ENCODE peak calls at places on chromosomes 12 and 14, in five cellular contexts. One of them, this sample, is unnamed.

GRCh38 chr14:30521899-30522736 is 36.8 kb upstream of the G2E3 start:
- DNase-seq in CD8-positive, alpha-beta T cell: no peak
- DNase-seq in left ventricle myocardium inferior: no peak
- DNase-seq in A549: peak; percentile 8
- DNase-seq in SJSA1: peak; percentile 10
- DNase-seq in this sample: no peak

GRCh38 chr14:91380610-91381371 is 36.8 kb downstream of the CCDC88C start:
- DNase-seq in CD8-positive, alpha-beta T cell: no peak
- DNase-seq in left ventricle myocardium inferior: peak; percentile 36
- DNase-seq in A549: no peak
- DNase-seq in SJSA1: no peak
- DNase-seq in this sample: peak; percentile 71

GRCh38 chr12:98084950-98085349 is 430.4 kb upstream of the TMPO start:
- DNase-seq in CD8-positive, alpha-beta T cell: no peak
- DNase-seq in left ventricle myocardium inferior: no peak
- DNase-seq in A549: no peak
- DNase-seq in SJSA1: no peak
- DNase-seq in this sample: no peak

GRCh38 chr12:68180792-68181744 is 21.5 kb upstream of the IFNG start:
- DNase-seq in CD8-positive, alpha-beta T cell: no peak
- DNase-seq in left ventricle myocardium inferior: no peak
- DNase-seq in A549: no peak
- DNase-seq in SJSA1: no peak
- DNase-seq in this sample: no peak

GRCh38 chr14:95486875-95487668 is 29.4 kb downstream of the SYNE3 start:
- DNase-seq in CD8-positive, alpha-beta T cell: no peak
- DNase-seq in left ventricle myocardium inferior: no peak
- DNase-seq in A549: no peak
- DNase-seq in SJSA1: no peak
- DNase-seq in this sample: no peak

GRCh38 chr14:28536889-28537288 is 229.7 kb upstream of the FOXG1 start:
- DNase-seq in CD8-positive, alpha-beta T cell: no peak
- DNase-seq in left ventricle myocardium inferior: no peak
- DNase-seq in A549: no peak
- DNase-seq in SJSA1: no peak
- DNase-seq in this sample: no peak

GRCh38 chr12:510071-510825 is 50.5 kb downstream of the B4GALNT3 start:
- DNase-seq in CD8-positive, alpha-beta T cell: no peak
- DNase-seq in left ventricle myocardium inferior: no peak
- DNase-seq in A549: no peak
- DNase-seq in SJSA1: no peak
- DNase-seq in this sample: no peak

GRCh38 chr12:20213851-20214250 is 154.5 kb upstream of the PDE3A start:
- DNase-seq in CD8-positive, alpha-beta T cell: no peak
- DNase-seq in left ventricle myocardium inferior: no peak
- DNase-seq in A549: no peak
- DNase-seq in SJSA1: no peak
- DNase-seq in this sample: no peak

GRCh38 chr12:211142-211465 is 2.9 kb downstream of the SLC6A12 start:
- DNase-seq in CD8-positive, alpha-beta T cell: no peak
- DNase-seq in left ventricle myocardium inferior: no peak
- DNase-seq in A549: no peak
- DNase-seq in SJSA1: no peak
- DNase-seq in this sample: no peak

GRCh38 chr12:63991036-63991547 is 146.6 kb downstream of the SRGAP1 start:
- DNase-seq in CD8-positive, alpha-beta T cell: no peak
- DNase-seq in left ventricle myocardium inferior: no peak
- DNase-seq in A549: no peak
- DNase-seq in SJSA1: no peak
- DNase-seq in this sample: no peak

GRCh38 chr14:68810173-68811153 is 17.6 kb upstream of the ZFP36L1 start:
- DNase-seq in CD8-positive, alpha-beta T cell: no peak
- DNase-seq in left ventricle myocardium inferior: no peak
- DNase-seq in A549: no peak
- DNase-seq in SJSA1: no peak
- DNase-seq in this sample: no peak

GRCh38 chr12:69157023-69157655 is 82.2 kb upstream of the CPSF6 start:
- DNase-seq in CD8-positive, alpha-beta T cell: peak; percentile 83
- DNase-seq in left ventricle myocardium inferior: peak; percentile 77
- DNase-seq in A549: peak; percentile 65
- DNase-seq in SJSA1: peak; percentile 68
- DNase-seq in this sample: peak; percentile 79

GRCh38 chr12:19801941-19802340 is 362.6 kb downstream of the AEBP2 start:
- DNase-seq in CD8-positive, alpha-beta T cell: no peak
- DNase-seq in left ventricle myocardium inferior: no peak
- DNase-seq in A549: no peak
- DNase-seq in SJSA1: no peak
- DNase-seq in this sample: no peak

GRCh38 chr14:83129503-83129902 is 1595.8 kb upstream of the SEL1L start:
- DNase-seq in CD8-positive, alpha-beta T cell: no peak
- DNase-seq in left ventricle myocardium inferior: no peak
- DNase-seq in A549: no peak
- DNase-seq in SJSA1: no peak
- DNase-seq in this sample: no peak

GRCh38 chr12:117190210-117190781 is at the start of gene FBXO21:
- DNase-seq in CD8-positive, alpha-beta T cell: peak; percentile 90
- DNase-seq in left ventricle myocardium inferior: peak; percentile 91
- DNase-seq in A549: peak; percentile 91
- DNase-seq in SJSA1: peak; percentile 79
- DNase-seq in this sample: peak; percentile 89

GRCh38 chr14:64758025-64758521 is 53.8 kb downstream of the PLEKHG3 start:
- DNase-seq in CD8-positive, alpha-beta T cell: no peak
- DNase-seq in left ventricle myocardium inferior: no peak
- DNase-seq in A549: no peak
- DNase-seq in SJSA1: no peak
- DNase-seq in this sample: no peak

GRCh38 chr12:132638541-132639408 is 20.2 kb downstream of the P2RX2 start:
- DNase-seq in CD8-positive, alpha-beta T cell: no peak
- DNase-seq in left ventricle myocardium inferior: no peak
- DNase-seq in A549: peak; percentile 71
- DNase-seq in SJSA1: no peak
- DNase-seq in this sample: no peak

GRCh38 chr14:72752034-72752412 is 141.9 kb downstream of the DPF3 start:
- DNase-seq in CD8-positive, alpha-beta T cell: no peak
- DNase-seq in left ventricle myocardium inferior: no peak
- DNase-seq in A549: no peak
- DNase-seq in SJSA1: no peak
- DNase-seq in this sample: no peak

GRCh38 chr14:30641207-30641606 is 19.1 kb downstream of the SCFD1 start:
- DNase-seq in CD8-positive, alpha-beta T cell: no peak
- DNase-seq in left ventricle myocardium inferior: no peak
- DNase-seq in A549: no peak
- DNase-seq in SJSA1: no peak
- DNase-seq in this sample: no peak

GRCh38 chr12:1838223-1838993 is 18.0 kb downstream of the LRTM2 start:
- DNase-seq in CD8-positive, alpha-beta T cell: no peak
- DNase-seq in left ventricle myocardium inferior: no peak
- DNase-seq in A549: no peak
- DNase-seq in SJSA1: no peak
- DNase-seq in this sample: no peak

GRCh38 chr12:104122298-104122697 is 15.7 kb downstream of the NFYB start:
- DNase-seq in CD8-positive, alpha-beta T cell: no peak
- DNase-seq in left ventricle myocardium inferior: no peak
- DNase-seq in A549: no peak
- DNase-seq in SJSA1: no peak
- DNase-seq in this sample: no peak
- H3K27ac ChIP-seq in CD8-positive, alpha-beta T cell: no peak overlapping the region
- H3K27ac ChIP-seq in left ventricle myocardium inferior: no peak overlapping the region
- H3K27ac ChIP-seq in A549: no peak overlapping the region
- H3K27ac ChIP-seq in SJSA1: peak overlapping the region; percentile 50
- H3K27ac ChIP-seq in this sample: no peak overlapping the region

GRCh38 chr14:61562321-61563161 is 132.8 kb upstream of the HIF1A start:
- DNase-seq in CD8-positive, alpha-beta T cell: no peak
- DNase-seq in left ventricle myocardium inferior: no peak
- DNase-seq in A549: peak; percentile 95
- DNase-seq in SJSA1: peak; percentile 95
- DNase-seq in this sample: no peak

GRCh38 chr14:61559641-61560201 is 135.6 kb upstream of the HIF1A start:
- DNase-seq in CD8-positive, alpha-beta T cell: no peak
- DNase-seq in left ventricle myocardium inferior: no peak
- DNase-seq in A549: peak; percentile 98
- DNase-seq in SJSA1: no peak
- DNase-seq in this sample: no peak

GRCh38 chr14:61561657-61562276 is 133.5 kb upstream of the HIF1A start:
- DNase-seq in CD8-positive, alpha-beta T cell: no peak
- DNase-seq in left ventricle myocardium inferior: peak; percentile 51
- DNase-seq in A549: peak; percentile 77
- DNase-seq in SJSA1: peak; percentile 95
- DNase-seq in this sample: peak; percentile 82

GRCh38 chr14:61560323-61560722 is 135.0 kb upstream of the HIF1A start:
- DNase-seq in CD8-positive, alpha-beta T cell: no peak
- DNase-seq in left ventricle myocardium inferior: no peak
- DNase-seq in A549: no peak
- DNase-seq in SJSA1: peak; percentile 54
- DNase-seq in this sample: no peak

DNA sequence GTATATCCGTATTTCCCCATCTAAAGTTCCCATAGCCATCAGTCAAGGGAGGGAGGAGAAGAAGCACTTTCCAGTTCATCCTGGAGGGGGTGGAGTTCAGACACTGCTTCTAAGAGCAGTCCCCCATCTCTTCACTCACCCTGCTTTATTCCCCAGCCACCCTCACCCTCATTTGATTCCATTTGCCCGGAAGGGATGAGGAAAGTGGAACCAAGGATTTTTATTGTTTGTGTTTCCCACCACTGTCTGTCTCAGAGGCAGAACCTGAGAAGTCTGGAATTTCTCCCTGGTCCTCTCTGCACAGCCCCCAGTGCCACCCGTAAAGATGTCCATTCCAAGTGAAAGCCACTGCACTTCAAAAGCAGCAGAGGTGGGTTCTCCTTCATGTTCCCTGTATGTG is 134.2 kb upstream of the HIF1A start:
- DNase-seq in CD8-positive, alpha-beta T cell: no peak
- DNase-seq in left ventricle myocardium inferior: no peak
- DNase-seq in A549: peak; percentile 72
- DNase-seq in SJSA1: peak; percentile 75
- DNase-seq in this sample: no peak
- H3K4me3 ChIP-seq in CD8-positive, alpha-beta T cell: no peak overlapping the region
- H3K4me3 ChIP-seq in left ventricle myocardium inferior: no peak overlapping the region
- H3K4me3 ChIP-seq in A549: no peak overlapping the region
- H3K4me3 ChIP-seq in SJSA1: no peak overlapping the region
- H3K4me3 ChIP-seq in this sample: no peak overlapping the region

DNA sequence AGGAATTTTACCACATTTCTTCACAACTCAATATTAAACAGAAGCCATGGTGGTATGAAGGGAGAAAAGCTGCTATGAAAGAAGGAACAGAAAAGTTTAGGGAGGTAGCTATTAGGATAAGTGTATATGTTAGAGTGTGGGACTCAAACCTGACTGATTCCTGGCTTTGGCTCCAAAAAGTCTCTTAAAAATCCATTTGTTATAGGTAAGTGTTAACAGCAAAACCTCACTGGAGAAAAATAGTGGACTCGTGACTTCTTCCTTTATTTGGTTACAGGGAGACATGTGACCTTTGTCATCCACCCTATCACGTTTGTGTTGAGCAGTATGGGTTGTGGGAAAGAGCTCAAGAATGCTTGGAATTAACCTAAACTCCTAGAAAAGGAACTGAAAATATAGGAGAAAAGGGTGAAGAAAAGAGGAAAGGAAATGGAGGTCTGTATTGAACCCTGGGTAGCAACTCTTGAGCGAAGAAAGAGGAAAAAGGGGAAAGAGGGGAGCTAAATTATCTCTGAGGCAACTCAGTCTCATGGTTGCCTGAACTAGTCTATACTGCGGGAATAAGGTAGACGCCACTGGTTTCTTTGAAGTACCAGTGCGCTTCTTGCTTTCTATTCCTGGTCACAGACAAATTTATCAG is 3.6 kb upstream of the EID3 start:
- DNase-seq in CD8-positive, alpha-beta T cell: no peak
- DNase-seq in left ventricle myocardium inferior: no peak
- DNase-seq in A549: no peak
- DNase-seq in SJSA1: peak; percentile 23
- DNase-seq in this sample: no peak
- H3K4me1 ChIP-seq in CD8-positive, alpha-beta T cell: peaks cover 18% of the 10 kb centered on the region
- H3K4me1 ChIP-seq in left ventricle myocardium inferior: peaks cover 85% of the 10 kb centered on the region
- H3K4me1 ChIP-seq in A549: peaks cover 78% of the 10 kb centered on the region
- H3K4me1 ChIP-seq in SJSA1: peaks cover 3% of the 10 kb centered on the region
- H3K4me1 ChIP-seq in this sample: peaks cover 52% of the 10 kb centered on the region

GRCh38 chr12:5706247-5706646 is 238.8 kb downstream of the ANO2 start:
- DNase-seq in CD8-positive, alpha-beta T cell: no peak
- DNase-seq in left ventricle myocardium inferior: no peak
- DNase-seq in A549: no peak
- DNase-seq in SJSA1: no peak
- DNase-seq in this sample: no peak

GRCh38 chr12:5713599-5714001 is 231.5 kb downstream of the ANO2 start:
- DNase-seq in CD8-positive, alpha-beta T cell: no peak
- DNase-seq in left ventricle myocardium inferior: peak; percentile 18
- DNase-seq in A549: no peak
- DNase-seq in SJSA1: no peak
- DNase-seq in this sample: no peak

GRCh38 chr12:5710260-5710878 is 234.7 kb downstream of the ANO2 start:
- DNase-seq in CD8-positive, alpha-beta T cell: no peak
- DNase-seq in left ventricle myocardium inferior: no peak
- DNase-seq in A549: no peak
- DNase-seq in SJSA1: no peak
- DNase-seq in this sample: no peak

GRCh38 chr12:5705791-5706190 is 239.3 kb downstream of the ANO2 start:
- DNase-seq in CD8-positive, alpha-beta T cell: no peak
- DNase-seq in left ventricle myocardium inferior: no peak
- DNase-seq in A549: no peak
- DNase-seq in SJSA1: no peak
- DNase-seq in this sample: no peak

GRCh38 chr12:5708371-5708770 is 236.7 kb downstream of the ANO2 start:
- DNase-seq in CD8-positive, alpha-beta T cell: no peak
- DNase-seq in left ventricle myocardium inferior: no peak
- DNase-seq in A549: no peak
- DNase-seq in SJSA1: no peak
- DNase-seq in this sample: no peak
- H3K27ac ChIP-seq in CD8-positive, alpha-beta T cell: no peak overlapping the region
- H3K27ac ChIP-seq in left ventricle myocardium inferior: no peak overlapping the region
- H3K27ac ChIP-seq in A549: no peak overlapping the region
- H3K27ac ChIP-seq in SJSA1: no peak overlapping the region
- H3K27ac ChIP-seq in this sample: no peak overlapping the region

GRCh38 chr14:20409226-20409625 is 4.1 kb downstream of the TEP1 start:
- DNase-seq in CD8-positive, alpha-beta T cell: no peak
- DNase-seq in left ventricle myocardium inferior: no peak
- DNase-seq in A549: no peak
- DNase-seq in SJSA1: no peak
- DNase-seq in this sample: no peak

GRCh38 chr14:20415723-20416622 is 2.7 kb upstream of the TEP1 start:
- DNase-seq in CD8-positive, alpha-beta T cell: no peak
- DNase-seq in left ventricle myocardium inferior: no peak
- DNase-seq in A549: peak; percentile 44
- DNase-seq in SJSA1: peak; percentile 40
- DNase-seq in this sample: no peak

GRCh38 chr14:20412422-20412821 is 879 bp downstream of the TEP1 start:
- DNase-seq in CD8-positive, alpha-beta T cell: no peak
- DNase-seq in left ventricle myocardium inferior: no peak
- DNase-seq in A549: no peak
- DNase-seq in SJSA1: peak; percentile 23
- DNase-seq in this sample: no peak

GRCh38 chr14:20413785-20414117 is 450 bp upstream of the TEP1 start:
- DNase-seq in CD8-positive, alpha-beta T cell: no peak
- DNase-seq in left ventricle myocardium inferior: no peak
- DNase-seq in A549: no peak
- DNase-seq in SJSA1: no peak
- DNase-seq in this sample: no peak

GRCh38 chr14:20412876-20413784 is at the start of gene TEP1:
- DNase-seq in CD8-positive, alpha-beta T cell: peak; percentile 74
- DNase-seq in left ventricle myocardium inferior: peak; percentile 91
- DNase-seq in A549: peak; percentile 82
- DNase-seq in SJSA1: peak; percentile 83
- DNase-seq in this sample: peak; percentile 89
- H3K4me3 ChIP-seq in CD8-positive, alpha-beta T cell: peak within 1 kb of the TSS; percentile 97
- H3K4me3 ChIP-seq in left ventricle myocardium inferior: peak within 1 kb of the TSS; percentile 85
- H3K4me3 ChIP-seq in A549: peak within 1 kb of the TSS; percentile 61
- H3K4me3 ChIP-seq in SJSA1: peak within 1 kb of the TSS; percentile 68
- H3K4me3 ChIP-seq in this sample: peak within 1 kb of the TSS; percentile 63